ENCODE peak calls at places on chromosomes 11 and 22, in six cellular contexts. N is body of pancreas, E is spleen, S is tibial nerve, U is adrenal gland, Z is testis. G is an unnamed sample. For H3K4me1 and H3K9me3, the result is how much of the 10 kb centered on the place peaks cover.

GRCh38 chr22:41361716-41362310 is 19.9 kb upstream of the TEF start:
- DNase-seq in U (no peak), E (no peak), N (no peak), Z (no peak), S (no peak), G (no peak)

GRCh38 chr11:120188371-120188770 is 22.5 kb upstream of the OAF start:
- DNase-seq in S (no peak), Z (no peak), N (no peak), U (peak), E (peak), G (no peak)

GRCh38 chr11:73977856-73978519 is 4.7 kb downstream of the UCP2 start:
- DNase-seq in N (no peak), S (no peak), E (peak), Z (no peak), U (no peak), G (no peak)

GRCh38 chr11:103418014-103418413 is 308.8 kb downstream of the DYNC2H1 start:
- DNase-seq in U (no peak), E (no peak), N (no peak), Z (no peak), S (no peak), G (no peak)

GRCh38 chr22:29470159-29470855 is 9.7 kb upstream of the NEFH start:
- DNase-seq in N (peak), S (no peak), U (no peak), Z (peak), E (peak), G (peak)

GRCh38 chr11:93831343-93832082 is 18.9 kb downstream of the VSTM5 start:
- DNase-seq in U (no peak), E (no peak), S (no peak), N (no peak), Z (no peak), G (no peak)

GRCh38 chr11:9530020-9530628 is 43.3 kb upstream of the WEE1 start:
- DNase-seq in E (no peak), N (no peak), U (no peak), S (no peak), Z (peak), G (peak)

GRCh38 chr22:45127866-45128265 is 35.9 kb upstream of the NUP50 start:
- DNase-seq in N (no peak), S (no peak), Z (no peak), E (no peak), U (no peak), G (no peak)

GRCh38 chr22:28379075-28379806 is 300.4 kb downstream of the TTC28 start:
- DNase-seq in N (no peak), S (no peak), U (no peak), Z (no peak), E (no peak), G (no peak)

GRCh38 chr11:115215694-115216615 is 288.3 kb downstream of the CADM1 start:
- DNase-seq in N (no peak), Z (no peak), S (no peak), U (no peak), E (no peak), G (no peak)

GRCh38 chr11:102186836-102187235 is 76.6 kb downstream of the YAP1 start:
- DNase-seq in U (no peak), Z (no peak), E (no peak), S (no peak), N (no peak), G (no peak)

GRCh38 chr22:49076300-49077035 is 751.2 kb downstream of the BRD1 start:
- DNase-seq in N (no peak), U (no peak), S (no peak), Z (no peak), E (no peak), G (no peak)

GRCh38 chr11:43983221-43983795 is 40.9 kb downstream of the C11orf96 start:
- DNase-seq in Z (no peak), E (no peak), U (no peak), S (no peak), N (no peak), G (no peak)

GRCh38 chr11:8207080-8208000 is 38.5 kb upstream of the RIC3 start:
- DNase-seq in N (no peak), U (peak), Z (no peak), E (no peak), S (no peak), G (no peak)

GRCh38 chr11:46117842-46118241 is 3.4 kb downstream of the PHF21A start:
- DNase-seq in N (no peak), U (no peak), S (no peak), E (no peak), Z (no peak), G (no peak)

GRCh38 chr11:46120361-46120710 is 918 bp downstream of the PHF21A start:
- DNase-seq in U (peak), N (no peak), S (no peak), E (peak), Z (no peak), G (peak)

GRCh38 chr11:46119053-46119351 is 2.3 kb downstream of the PHF21A start:
- DNase-seq in Z (no peak), N (no peak), U (no peak), S (no peak), E (no peak), G (no peak)

GRCh38 chr11:46120711-46121327 is 435 bp downstream of the PHF21A start:
- DNase-seq in Z (peak), S (no peak), U (peak), E (peak), N (peak), G (peak)

DNA sequence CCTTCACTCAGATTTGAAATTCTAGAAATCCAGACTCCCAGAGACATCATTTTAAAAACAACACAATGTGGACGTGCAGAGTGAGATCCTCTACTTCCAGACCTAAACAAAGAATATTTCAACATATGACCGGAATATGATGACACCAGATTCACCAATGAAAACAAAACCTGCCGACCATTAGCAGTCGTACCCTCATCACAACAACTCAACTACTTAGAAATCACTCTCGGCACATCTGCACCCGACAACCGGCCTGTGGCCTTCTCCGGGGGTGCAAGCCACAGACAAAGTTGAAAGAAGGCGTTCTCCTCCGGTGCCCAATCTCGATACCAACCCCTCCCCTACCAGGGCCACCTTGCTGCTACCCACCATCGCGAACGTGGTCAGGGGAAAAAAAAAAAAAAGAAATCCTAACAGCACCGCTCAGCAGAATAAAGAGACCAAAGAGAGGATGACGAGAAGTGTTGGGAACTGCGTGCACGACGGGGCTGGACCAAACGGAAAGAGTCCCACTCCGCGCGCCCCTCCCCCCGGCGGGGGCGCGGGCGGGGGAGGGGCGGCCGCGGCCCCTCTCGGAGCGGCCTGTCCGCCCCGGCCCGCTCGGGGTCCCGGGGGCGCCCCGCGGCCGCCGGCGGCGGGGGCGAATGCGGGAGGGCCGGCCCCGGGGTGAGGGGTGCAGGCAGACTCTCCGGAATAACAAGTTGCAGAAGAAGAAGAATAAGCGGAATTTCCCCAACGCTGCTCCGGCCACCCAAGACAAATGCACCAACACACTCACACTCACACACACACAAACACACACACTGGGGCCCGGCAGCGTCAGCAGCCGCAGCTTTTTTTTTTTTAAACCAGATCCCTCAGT is 1.7 kb downstream of the PHF21A start:
- DNase-seq in N (peak), Z (peak), S (peak), E (peak), U (peak), G (peak)
- TF ChIP-seq POLR2A in N (peak), Z (no peak), S (no peak), E (no peak), U (no peak), G (no peak)

GRCh38 chr11:111376453-111376871 is 2.6 kb downstream of the POU2AF1 start:
- DNase-seq in U (no peak), S (no peak), E (no peak), Z (no peak), N (no peak), G (no peak)

GRCh38 chr11:111373590-111373989 is 5.5 kb downstream of the POU2AF1 start:
- DNase-seq in U (no peak), N (no peak), Z (no peak), S (no peak), E (no peak), G (no peak)

GRCh38 chr11:111370270-111370901 is 8.7 kb downstream of the POU2AF1 start:
- DNase-seq in E (no peak), N (no peak), Z (no peak), S (no peak), U (no peak), G (no peak)

GRCh38 chr11:111370902-111371578 is 8.0 kb downstream of the POU2AF1 start:
- DNase-seq in Z (no peak), U (no peak), S (no peak), E (no peak), N (peak), G (no peak)

GRCh38 chr11:111372538-111372937 is 6.5 kb downstream of the POU2AF1 start:
- DNase-seq in S (no peak), E (no peak), Z (no peak), N (no peak), U (no peak), G (no peak)
- H3K4me1 ChIP-seq in S (under half), E (under half), Z (under half), N (under half), U (under half), G (under half)

DNA sequence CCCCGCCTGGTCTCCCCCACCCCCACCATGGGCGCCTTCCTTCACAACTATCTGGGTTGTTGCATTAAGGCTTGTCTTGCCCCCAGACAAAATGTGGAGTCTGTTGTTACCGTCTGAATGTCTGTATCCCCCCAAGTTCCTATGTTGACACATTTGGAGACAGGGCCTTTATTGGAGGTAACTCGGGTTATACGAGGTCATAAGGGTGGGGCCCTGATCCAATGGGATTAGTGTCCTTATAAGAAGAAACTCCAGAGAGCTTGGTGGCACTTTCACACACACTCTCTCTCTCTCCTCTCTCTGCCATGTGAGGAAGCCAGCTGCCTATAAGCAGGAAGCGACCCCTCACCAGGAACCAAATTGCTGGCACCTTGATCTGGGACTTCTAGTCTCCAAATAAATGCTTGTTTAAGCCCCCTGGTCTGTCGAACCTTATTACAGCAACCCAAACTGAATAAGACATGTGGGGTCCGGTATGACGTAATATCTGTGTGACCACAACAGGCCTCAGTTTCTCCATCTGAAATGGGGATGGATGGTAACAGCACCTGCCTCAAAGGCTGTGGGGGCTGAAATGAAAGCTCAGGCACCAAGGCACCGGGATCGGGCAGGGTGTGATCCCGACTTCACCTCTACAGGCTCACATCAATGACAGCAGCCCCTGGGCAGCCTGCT is 222.3 kb downstream of the CTTN start:
- DNase-seq in N (no peak), S (no peak), U (no peak), E (no peak), Z (no peak), G (no peak)
- H3K9me3 ChIP-seq in N (under half), S (under half), U (under half), E (under half), Z (under half), G (under half)

GRCh38 chr22:36405671-36406070 is 17.9 kb upstream of the MYH9 start:
- DNase-seq in E (peak), U (peak), N (no peak), Z (no peak), S (no peak), G (peak)

GRCh38 chr22:36406721-36407120 is 19.0 kb upstream of the MYH9 start:
- DNase-seq in N (no peak), S (no peak), U (peak), E (no peak), Z (no peak), G (peak)

GRCh38 chr22:36404436-36404835 is 16.7 kb upstream of the MYH9 start:
- DNase-seq in U (no peak), N (no peak), E (no peak), Z (no peak), S (no peak), G (no peak)

GRCh38 chr22:36406139-36406538 is 18.4 kb upstream of the MYH9 start:
- DNase-seq in Z (no peak), N (no peak), U (peak), E (no peak), S (no peak), G (peak)

GRCh38 chr22:36405221-36405631 is 17.5 kb upstream of the MYH9 start:
- DNase-seq in U (no peak), Z (no peak), S (no peak), E (no peak), N (no peak), G (no peak)
- TF ChIP-seq POLR2A in U (no peak), Z (no peak), S (no peak), E (no peak), N (no peak), G (no peak)

DNA sequence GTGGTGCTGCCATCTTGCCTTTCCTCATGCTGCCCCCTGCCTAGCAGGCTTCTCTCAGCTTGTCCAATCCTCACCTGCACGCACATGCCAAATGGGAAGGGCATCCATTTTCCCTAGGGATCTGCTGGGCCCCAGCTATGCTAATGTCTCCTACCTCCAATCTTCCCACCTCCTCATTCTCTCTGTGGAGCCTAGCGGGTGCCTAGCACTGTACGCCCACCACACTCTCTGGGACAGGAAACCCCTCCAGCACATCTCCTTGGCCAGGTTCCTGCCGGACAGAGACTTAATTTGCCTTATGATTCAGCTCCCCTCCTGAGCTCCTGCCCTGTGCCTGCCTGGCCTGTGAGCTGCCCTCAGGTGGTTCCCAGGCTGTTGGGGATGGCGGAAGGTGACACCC is 79.1 kb upstream of the WNT11 start:
- DNase-seq in Z (no peak), N (no peak), E (no peak), S (no peak), U (no peak), G (no peak)
- H3K4me1 ChIP-seq in Z (under half), N (under half), E (under half), S (under half), U (under half), G (under half)

GRCh38 chr11:30395751-30396150 is 72.8 kb downstream of the ARL14EP start:
- DNase-seq in E (no peak), S (no peak), Z (no peak), U (no peak), N (no peak), G (no peak)
- H3K9me3 ChIP-seq in E (under half), S (under half), Z (under half), U (under half), N (under half), G (under half)

GRCh38 chr11:1852885-1853284 is at the start of gene LSP1:
- DNase-seq in E (peak), U (no peak), Z (no peak), S (no peak), N (no peak), G (no peak)
- TF ChIP-seq POLR2A in E (no peak), U (no peak), Z (no peak), S (no peak), N (no peak), G (no peak)

GRCh38 chr11:1412377-1413095 is 22.8 kb downstream of the BRSK2 start:
- DNase-seq in N (peak), Z (no peak), U (no peak), S (no peak), E (no peak), G (no peak)
- H3K4me1 ChIP-seq in N (half or more), Z (under half), U (under half), S (under half), E (under half), G (under half)

GRCh38 chr11:50080256-50080655 is 47.6 kb downstream of the OR4C45 start:
- DNase-seq in U (no peak), E (no peak), S (no peak), N (no peak), Z (no peak), G (no peak)

GRCh38 chr11:50075856-50076255 is 43.2 kb downstream of the OR4C45 start:
- DNase-seq in S (no peak), E (no peak), Z (no peak), U (no peak), N (no peak), G (no peak)

GRCh38 chr11:50077526-50077925 is 44.9 kb downstream of the OR4C45 start:
- DNase-seq in S (no peak), E (no peak), N (no peak), Z (no peak), U (no peak), G (no peak)

GRCh38 chr11:50074161-50074560 is 41.5 kb downstream of the OR4C45 start:
- DNase-seq in Z (no peak), S (no peak), E (no peak), U (no peak), N (no peak), G (no peak)

DNA sequence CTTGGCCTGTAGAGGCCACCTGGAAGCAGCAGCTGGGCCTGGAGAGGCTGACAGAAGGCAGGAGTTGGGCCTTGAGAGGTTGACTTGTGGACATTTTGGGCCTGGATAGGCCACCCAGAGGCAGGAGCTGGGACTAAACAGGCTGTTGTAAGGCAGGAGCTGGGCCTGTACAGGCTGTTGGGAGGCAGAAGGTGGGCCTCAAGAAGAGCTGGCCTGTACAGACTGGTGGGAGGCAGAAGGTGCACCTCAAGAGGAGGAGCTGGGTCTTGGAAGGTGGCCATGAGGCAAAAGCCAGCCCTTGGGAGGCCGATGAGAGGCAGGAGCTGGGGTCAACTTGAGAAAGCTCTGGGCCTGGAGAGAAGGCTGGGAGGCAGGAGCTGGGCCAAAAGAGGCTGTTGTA is 45.3 kb downstream of the OR4C45 start:
- DNase-seq in S (no peak), U (no peak), E (no peak), N (no peak), Z (no peak), G (no peak)
- H3K9me3 ChIP-seq in S (half or more), U (under half), E (half or more), N (under half), Z (under half), G (under half)

GRCh38 chr11:114179234-114179941 is 116.8 kb upstream of the NNMT start:
- DNase-seq in U (peak), N (peak), Z (peak), S (peak), E (no peak), G (peak)
- TF ChIP-seq POLR2A in U (no peak), N (peak), Z (no peak), S (peak), E (no peak), G (peak)

G was measured in thyroid gland.